ENCODE peak calls at places on chromosomes 13 and 19, in four cellular contexts. Z is psoas muscle, H is suprapubic skin, P is cardiac muscle cell. S is an unnamed sample.

GRCh38 chr19:7769171-7769570 is 6.1 kb downstream of the CLEC4M start:
- DNase-seq in P (no peak), Z (no peak), H (no peak), S (no peak)

GRCh38 chr13:35920816-35921215 is 210.4 kb downstream of the DCLK1 start:
- DNase-seq in P (no peak), Z (no peak), H (no peak), S (no peak)

GRCh38 chr13:25114220-25114619 is 18.3 kb downstream of the PABPC3 start:
- DNase-seq in H (no peak), Z (peak; percentile 62), P (peak; percentile 79), S (peak; percentile 54)

GRCh38 chr19:44731081-44731480 is 17.4 kb upstream of the BCL3 start:
- DNase-seq in Z (no peak), P (no peak), H (no peak), S (no peak)

GRCh38 chr19:21568816-21569496 is 63.6 kb downstream of the ZNF429 start:
- DNase-seq in Z (peak; percentile 78), P (no peak), H (peak; percentile 95), S (no peak)

GRCh38 chr19:7509625-7510024 is 6.3 kb upstream of the ZNF358 start:
- DNase-seq in P (peak; percentile 69), Z (no peak), H (no peak), S (no peak)

GRCh38 chr13:31372454-31372853 is 172.7 kb downstream of the B3GLCT start:
- DNase-seq in H (no peak), Z (no peak), P (no peak), S (no peak)

GRCh38 chr13:73090116-73090811 is 31.5 kb downstream of the KLF5 start:
- DNase-seq in P (no peak), H (no peak), Z (no peak), S (no peak)

GRCh38 chr19:13095934-13096890 is 6.4 kb downstream of the LYL1 start:
- DNase-seq in Z (no peak), H (no peak), P (peak; percentile 73), S (no peak)

GRCh38 chr13:40187324-40187795 is 479.1 kb downstream of the FOXO1 start:
- DNase-seq in P (no peak), H (no peak), Z (no peak), S (no peak)

GRCh38 chr19:33719366-33720154 is 77.1 kb upstream of the KCTD15 start:
- DNase-seq in Z (no peak), P (peak; percentile 49), H (no peak), S (no peak)
- TF ChIP-seq CTCF in Z (no peak), P (no peak), H (no peak), S (no peak)

DNA sequence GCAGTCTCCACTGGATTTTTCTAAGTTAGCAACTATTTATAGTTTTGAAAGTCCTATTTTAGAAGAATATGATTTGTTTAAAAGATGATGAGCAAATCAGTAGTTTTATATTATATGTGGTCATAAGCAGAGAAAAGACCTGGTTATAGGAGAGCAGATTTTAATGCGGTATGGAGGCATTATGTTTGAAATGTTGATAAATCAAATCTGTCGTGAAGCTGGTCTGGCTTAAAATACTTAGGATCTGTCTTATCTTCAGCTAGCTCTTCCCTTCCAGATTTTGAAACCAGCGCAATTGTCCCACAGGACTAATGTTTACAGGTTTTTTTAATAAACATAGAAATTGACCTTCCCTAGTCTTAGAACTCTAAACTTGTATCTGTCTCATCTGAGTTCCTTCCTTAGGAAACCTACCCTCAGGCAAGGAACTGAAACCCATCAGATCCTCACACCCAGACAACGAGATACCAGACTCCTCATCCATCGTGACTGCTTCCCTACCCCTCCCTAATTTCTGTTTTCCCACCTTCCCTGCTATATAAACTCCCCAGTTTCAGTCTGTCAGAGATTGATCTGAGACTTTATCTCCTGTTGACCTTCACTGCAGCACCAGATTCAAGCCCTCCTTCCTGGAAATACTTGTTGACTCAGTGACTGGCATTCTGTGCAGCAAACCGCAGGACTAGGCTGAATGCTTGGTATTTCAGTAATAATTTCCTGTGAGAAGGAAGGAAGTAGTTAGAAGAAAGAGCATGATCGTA is 37.8 kb upstream of the CXCL17 start:
- DNase-seq in H (no peak), Z (no peak), P (no peak), S (no peak)
- H3K4me3 ChIP-seq in H (no peak overlapping the region), Z (no peak overlapping the region), P (no peak overlapping the region), S (no peak overlapping the region)

GRCh38 chr19:6000228-6000847 is 22.4 kb upstream of the RANBP3 start:
- DNase-seq in P (no peak), H (no peak), Z (no peak), S (no peak)
- H3K36me3 ChIP-seq in P (no peaks in the 10 kb centered on the region), H (peaks cover 95% of the 10 kb centered on the region), Z (no peaks in the 10 kb centered on the region), S (no peaks in the 10 kb centered on the region)

DNA sequence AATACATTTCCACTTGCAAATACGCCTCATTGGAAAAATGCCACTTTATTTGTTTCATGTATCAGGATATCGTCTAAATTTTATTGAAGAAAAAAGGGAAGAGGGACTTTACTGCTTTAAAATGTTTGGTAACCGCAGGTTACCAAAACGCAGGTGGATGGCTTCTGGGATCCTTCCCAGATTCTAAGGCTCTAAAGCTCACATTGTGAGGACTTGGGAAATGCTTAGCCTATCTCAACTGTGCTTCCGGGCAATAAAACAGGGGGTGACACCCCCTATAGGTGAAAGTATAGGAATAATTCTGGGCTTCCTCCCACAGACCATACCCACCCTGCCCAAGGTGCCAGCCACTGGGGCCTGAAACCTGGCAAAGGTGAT is 73.2 kb upstream of the IPO5 start:
- DNase-seq in Z (no peak), H (no peak), P (no peak), S (no peak)
- TF ChIP-seq CTCF in Z (no peak), H (no peak), P (no peak), S (no peak)

GRCh38 chr13:108269601-108270328 is at the start of gene TNFSF13B:
- DNase-seq in P (peak; percentile 1), Z (peak; percentile 63), H (no peak), S (peak; percentile 80)
- H3K4me3 ChIP-seq in P (no peak within 1 kb of the TSS), Z (peak within 1 kb of the TSS; percentile 62), H (peak within 1 kb of the TSS; percentile 49), S (peak within 1 kb of the TSS; percentile 60)

GRCh38 chr13:47957073-47957472 is 44.0 kb downstream of the SUCLA2 start:
- DNase-seq in H (no peak), P (no peak), Z (no peak), S (no peak)

GRCh38 chr13:47959468-47960088 is 41.5 kb downstream of the SUCLA2 start:
- DNase-seq in P (no peak), Z (no peak), H (no peak), S (no peak)

GRCh38 chr13:47964863-47965262 is 36.2 kb downstream of the SUCLA2 start:
- DNase-seq in P (no peak), Z (no peak), H (no peak), S (no peak)

DNA sequence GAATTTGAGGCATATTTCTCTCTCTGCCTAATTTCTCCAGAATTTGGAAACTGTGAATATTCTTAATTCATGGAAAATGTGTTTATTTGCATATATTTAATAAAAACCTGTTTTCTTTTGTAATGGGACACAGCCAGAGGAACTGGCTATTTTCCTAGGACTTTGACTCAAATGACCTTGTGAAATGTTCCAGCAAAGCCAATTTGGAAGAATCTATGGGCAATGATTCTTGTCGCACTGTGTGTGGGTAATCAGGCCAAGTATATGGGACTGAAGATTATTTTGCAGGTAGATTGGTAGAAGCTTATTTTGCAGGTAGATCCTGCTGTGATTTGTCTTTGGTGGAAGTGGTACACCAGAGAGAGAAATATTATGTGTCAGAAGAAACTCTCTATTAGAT is 38.8 kb downstream of the SUCLA2 start:
- DNase-seq in Z (no peak), H (no peak), P (no peak), S (no peak)
- H3K36me3 ChIP-seq in Z (peaks cover 6% of the 10 kb centered on the region), H (peaks cover 64% of the 10 kb centered on the region), P (peaks cover 65% of the 10 kb centered on the region), S (no peaks in the 10 kb centered on the region)

GRCh38 chr19:32322541-32322940 is 22.9 kb upstream of the ZNF507 start:
- DNase-seq in P (no peak), Z (no peak), H (no peak), S (no peak)

GRCh38 chr19:32316034-32316433 is 29.4 kb upstream of the ZNF507 start:
- DNase-seq in P (peak; percentile 34), Z (no peak), H (no peak), S (no peak)

GRCh38 chr19:32318884-32319520 is 26.4 kb upstream of the ZNF507 start:
- DNase-seq in H (no peak), P (peak; percentile 42), Z (no peak), S (no peak)

GRCh38 chr19:32313866-32314265 is 31.5 kb upstream of the ZNF507 start:
- DNase-seq in H (no peak), Z (no peak), P (no peak), S (no peak)

DNA sequence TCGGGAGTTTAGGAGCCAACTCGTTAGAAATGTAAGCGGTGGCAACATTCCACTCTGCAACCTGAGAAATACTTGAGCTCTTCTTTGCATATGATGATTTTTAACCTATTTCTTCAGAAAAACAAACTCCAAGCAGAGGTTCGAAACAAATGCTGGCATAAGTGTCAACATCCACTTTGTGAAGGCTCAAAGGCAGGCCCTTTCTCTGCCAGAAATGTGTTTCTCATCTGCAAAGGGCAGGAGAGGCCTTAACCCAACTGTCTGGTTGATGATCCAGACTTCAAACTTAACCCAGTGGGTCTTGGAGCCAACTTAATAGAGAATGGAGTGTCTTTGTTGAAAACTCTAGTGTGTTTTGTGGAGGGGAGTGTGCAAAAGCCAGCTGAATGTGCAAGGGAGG is 28.4 kb upstream of the ZNF507 start:
- DNase-seq in P (no peak), H (no peak), Z (no peak), S (no peak)
- TF ChIP-seq CTCF in P (no peak), H (no peak), Z (no peak), S (no peak)

GRCh38 chr19:37933965-37934364 is 27.0 kb downstream of the SIPA1L3 start:
- DNase-seq in H (no peak), Z (peak; percentile 75), P (peak; percentile 89), S (no peak)

GRCh38 chr19:37931941-37932655 is 25.1 kb downstream of the SIPA1L3 start:
- DNase-seq in P (peak; percentile 61), Z (peak; percentile 58), H (peak; percentile 89), S (peak; percentile 71)

GRCh38 chr19:37935341-37935740 is 28.3 kb downstream of the SIPA1L3 start:
- DNase-seq in P (no peak), H (no peak), Z (no peak), S (no peak)

GRCh38 chr19:37930416-37930815 is 23.4 kb downstream of the SIPA1L3 start:
- DNase-seq in H (no peak), Z (no peak), P (no peak), S (no peak)

GRCh38 chr19:37932985-37933953 is 26.3 kb downstream of the SIPA1L3 start:
- DNase-seq in H (no peak), P (no peak), Z (peak; percentile 56), S (no peak)
- H3K4me3 ChIP-seq in H (peak overlapping the region; percentile 30), P (no peak overlapping the region), Z (no peak overlapping the region), S (no peak overlapping the region)

GRCh38 chr19:16096281-16096855 is 15.3 kb upstream of the RAB8A start:
- DNase-seq in H (no peak), P (no peak), Z (no peak), S (no peak)

GRCh38 chr19:16100524-16100923 is 11.2 kb upstream of the RAB8A start:
- DNase-seq in Z (peak; percentile 8), P (no peak), H (no peak), S (no peak)

GRCh38 chr19:16098821-16099220 is 12.9 kb upstream of the RAB8A start:
- DNase-seq in H (no peak), Z (no peak), P (no peak), S (no peak)

GRCh38 chr19:16095071-16095571 is 16.6 kb upstream of the RAB8A start:
- DNase-seq in H (no peak), P (no peak), Z (no peak), S (no peak)

DNA sequence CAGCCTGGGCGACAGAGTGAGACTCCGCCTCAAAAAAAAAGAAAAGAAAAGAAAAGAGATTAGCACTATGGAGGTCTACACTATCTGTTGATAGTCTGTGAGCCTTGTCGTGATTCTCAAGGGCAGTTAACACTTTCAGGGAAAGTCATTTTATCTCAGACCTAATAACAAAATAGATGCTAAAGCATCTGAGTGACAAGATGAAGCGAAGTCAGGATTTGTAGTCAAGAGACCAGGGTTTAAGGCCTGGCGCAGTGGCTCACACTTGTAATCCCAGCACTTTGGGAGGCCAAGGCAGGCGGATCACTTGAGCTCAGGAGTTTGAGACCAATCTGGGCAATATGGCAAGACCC is 13.3 kb upstream of the RAB8A start:
- DNase-seq in H (no peak), Z (no peak), P (no peak), S (no peak)
- H3K36me3 ChIP-seq in H (peaks cover 89% of the 10 kb centered on the region), Z (peaks cover 2% of the 10 kb centered on the region), P (peaks cover 69% of the 10 kb centered on the region), S (peaks cover 37% of the 10 kb centered on the region)